ENCODE peak calls at places on chromosomes 2 and 18, in five cellular contexts. C is transverse colon, P is GM23338, S is SK-N-MC, X is sigmoid colon. T is an unnamed sample.

GRCh38 chr2:136863468-136863867 is 98.1 kb downstream of the THSD7B start:
- DNase-seq in C (no peak), P (no peak), S (no peak), X (no peak), T (no peak)

GRCh38 chr2:172647439-172647838 is 88.2 kb upstream of the RAPGEF4 start:
- DNase-seq in C (no peak), P (no peak), S (no peak), X (no peak), T (no peak)

GRCh38 chr2:191539068-191539467 is 138.9 kb upstream of the NABP1 start:
- DNase-seq in C (no peak), P (peak), S (no peak), X (no peak), T (no peak)

GRCh38 chr2:9941196-9941995 is 10.1 kb upstream of the GRHL1 start:
- DNase-seq in C (no peak), P (peak), S (no peak), X (no peak), T (no peak)

GRCh38 chr2:128624425-128624795 is 305.7 kb upstream of the HS6ST1 start:
- DNase-seq in C (no peak), P (no peak), S (no peak), X (no peak), T (no peak)

GRCh38 chr2:217366996-217367395 is 507.1 kb upstream of the TNP1 start:
- DNase-seq in C (no peak), P (no peak), S (no peak), X (no peak), T (no peak)

GRCh38 chr2:163119964-163120363 is 281.4 kb upstream of the KCNH7 start:
- DNase-seq in C (no peak), P (no peak), S (no peak), X (no peak), T (no peak)

GRCh38 chr2:23601301-23601965 is 216.5 kb downstream of the KLHL29 start:
- DNase-seq in C (no peak), P (no peak), S (no peak), X (no peak), T (no peak)

GRCh38 chr2:231126123-231126522 is 1.3 kb upstream of the HTR2B start:
- DNase-seq in C (no peak), P (no peak), S (no peak), X (no peak), T (no peak)

GRCh38 chr2:156476516-156477206 is 40.5 kb downstream of the GPD2 start:
- DNase-seq in C (no peak), P (no peak), S (no peak), X (no peak), T (no peak)

GRCh38 chr2:86079981-86080911 is 25.4 kb downstream of the POLR1A start:
- DNase-seq in C (peak), P (peak), S (peak), X (peak), T (peak)

GRCh38 chr2:44946681-44947360 is 5.3 kb downstream of the SIX3 start:
- DNase-seq in C (no peak), P (no peak), S (no peak), X (no peak), T (no peak)

GRCh38 chr18:24935008-24935407 is 417.0 kb downstream of the ZNF521 start:
- DNase-seq in C (no peak), P (no peak), S (no peak), X (no peak), T (no peak)

GRCh38 chr18:24937624-24938285 is 414.2 kb downstream of the ZNF521 start:
- DNase-seq in C (no peak), P (no peak), S (no peak), X (no peak), T (no peak)

GRCh38 chr18:24933345-24933744 is 418.6 kb downstream of the ZNF521 start:
- DNase-seq in C (no peak), P (no peak), S (no peak), X (no peak), T (no peak)

GRCh38 chr18:24934231-24934932 is 417.6 kb downstream of the ZNF521 start:
- DNase-seq in C (no peak), P (no peak), S (no peak), X (no peak), T (no peak)

DNA sequence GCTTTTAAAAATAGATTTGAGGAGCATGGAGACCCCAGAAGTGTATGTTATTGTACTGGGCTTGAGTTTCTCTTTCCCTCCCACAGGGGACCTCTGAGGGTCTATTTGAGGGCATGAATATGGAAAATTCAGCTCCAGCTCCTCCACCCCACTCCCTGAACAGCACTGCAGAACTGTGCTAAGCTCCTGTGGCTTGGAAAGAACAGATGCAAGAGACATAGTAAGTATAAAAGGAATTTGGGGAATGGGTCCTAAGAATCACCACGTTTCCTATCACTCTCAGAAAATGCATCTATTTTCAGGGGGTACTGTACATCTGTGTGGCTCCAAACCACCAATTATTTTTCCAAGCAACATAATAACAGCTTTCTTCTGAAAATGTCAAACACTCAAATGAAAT is 416.1 kb downstream of the ZNF521 start:
- DNase-seq in C (no peak), P (no peak), S (no peak), X (no peak), T (no peak)
- TF ChIP-seq POLR2AphosphoS5 in C (no peak), P (no peak), S (no peak), X (no peak), T (no peak)

GRCh38 chr2:142819411-142819810 is 58.1 kb upstream of the KYNU start:
- DNase-seq in C (no peak), P (no peak), S (no peak), X (no peak), T (no peak)
- H3K27ac ChIP-seq in C (no peak), P (no peak), S (no peak), X (no peak), T (no peak)

DNA sequence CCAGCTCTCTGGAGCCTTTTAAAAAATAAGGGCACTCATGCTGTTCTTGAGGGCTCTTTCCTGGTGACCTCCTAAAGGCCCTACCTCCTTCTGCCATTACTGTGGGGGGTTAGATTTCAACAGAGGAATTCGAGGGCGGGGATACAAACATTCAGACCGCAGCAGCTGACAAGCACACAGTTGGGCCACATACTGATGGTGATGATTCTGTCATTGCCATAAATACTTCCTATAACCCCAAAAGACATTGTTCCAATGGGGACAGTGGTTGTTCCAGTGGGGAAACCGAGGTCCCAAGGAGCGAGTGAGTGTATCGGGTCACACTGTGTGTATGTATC is 67.0 kb downstream of the TSHZ1 start:
- DNase-seq in C (no peak), P (no peak), S (no peak), X (no peak), T (no peak)
- TF ChIP-seq POLR2AphosphoS5 in C (no peak), P (no peak), S (no peak), X (no peak), T (no peak)

GRCh38 chr18:111292-112014 is 46.9 kb upstream of the USP14 start:
- DNase-seq in C (peak), P (peak), S (no peak), X (peak), T (peak)
- H3K27ac ChIP-seq in C (no peak), P (no peak), S (no peak), X (peak), T (peak)

GRCh38 chr2:118044849-118045248 is 31.0 kb upstream of the CCDC93 start:
- DNase-seq in C (no peak), P (no peak), S (no peak), X (no peak), T (no peak)
- TF ChIP-seq POLR2AphosphoS5 in C (no peak), P (no peak), S (no peak), X (no peak), T (no peak)

GRCh38 chr18:13892098-13892497 is 23.2 kb downstream of the MC2R start:
- DNase-seq in C (no peak), P (no peak), S (no peak), X (no peak), T (no peak)
- H3K27ac ChIP-seq in C (no peak), P (no peak), S (no peak), X (no peak), T (no peak)

T was measured in stomach.